ENCODE peak calls at places on chromosomes 11 and 22, in four cellular contexts. K, L, D and Q are unnamed samples. For H3K4me1, the result is how much of the 10 kb centered on the place peaks cover.

GRCh38 chr11:103863497-103863896 is 172.9 kb upstream of the DDI1 start:
- DNase-seq in K (no peak), L (no peak), D (no peak), Q (no peak)

GRCh38 chr11:61747389-61748285 is 4.8 kb upstream of the MYRF start:
- DNase-seq in L (no peak), K (peak), D (peak), Q (no peak)

GRCh38 chr11:69698362-69698761 is 5.5 kb downstream of the FGF19 start:
- DNase-seq in D (no peak), K (peak), L (no peak), Q (no peak)

GRCh38 chr11:70721006-70721405 is 322.7 kb downstream of the CTTN start:
- DNase-seq in D (no peak), K (no peak), L (no peak), Q (no peak)

GRCh38 chr11:36628765-36629199 is 30.7 kb upstream of the RAG2 start:
- DNase-seq in L (no peak), D (no peak), K (no peak), Q (no peak)

GRCh38 chr11:95565692-95566091 is 223.9 kb downstream of the FAM76B start:
- DNase-seq in K (no peak), L (no peak), D (no peak), Q (no peak)

GRCh38 chr11:47565340-47566165 is at the start of gene PTPMT1:
- DNase-seq in L (no peak), K (peak), D (peak), Q (peak)

GRCh38 chr11:72216638-72217037 is at the start of gene FOLR2:
- DNase-seq in D (no peak), L (no peak), K (no peak), Q (no peak)

GRCh38 chr11:45366196-45366595 is 80.1 kb upstream of the SYT13 start:
- DNase-seq in D (no peak), K (no peak), L (no peak), Q (no peak)

GRCh38 chr11:72391638-72392423 is 42.5 kb downstream of the CLPB start:
- DNase-seq in K (no peak), L (no peak), D (no peak), Q (no peak)

GRCh38 chr11:60098508-60098907 is 10.0 kb downstream of the MS4A2 start:
- DNase-seq in K (no peak), D (no peak), L (no peak), Q (no peak)

GRCh38 chr22:36221799-36222751 is 17.3 kb downstream of the APOL2 start:
- DNase-seq in K (no peak), D (peak), L (no peak), Q (peak)

GRCh38 chr11:35740061-35740824 is 77.7 kb downstream of the TRIM44 start:
- DNase-seq in L (no peak), K (no peak), D (no peak), Q (no peak)

GRCh38 chr11:119560961-119561360 is 138.0 kb upstream of the THY1 start:
- DNase-seq in D (no peak), K (peak), L (no peak), Q (no peak)

GRCh38 chr11:81342956-81343355 is 1390.7 kb downstream of the FAM181B start:
- DNase-seq in D (no peak), K (no peak), L (no peak), Q (no peak)

GRCh38 chr11:72718101-72718501 is 34.1 kb downstream of the ARAP1 start:
- DNase-seq in L (no peak), D (peak), K (no peak), Q (no peak)

GRCh38 chr11:134613646-134614045 is 201.6 kb upstream of the B3GAT1 start:
- DNase-seq in K (peak), L (no peak), D (no peak), Q (no peak)

GRCh38 chr11:3824714-3825472 is 15.9 kb downstream of the RHOG start:
- DNase-seq in D (peak), K (peak), L (no peak), Q (peak)

GRCh38 chr11:35822815-35823495 is 120.9 kb upstream of the LDLRAD3 start:
- DNase-seq in D (no peak), K (no peak), L (no peak), Q (no peak)

GRCh38 chr11:88402192-88402715 is 64.7 kb upstream of the CTSC start:
- DNase-seq in D (no peak), K (no peak), L (no peak), Q (no peak)

GRCh38 chr11:128759168-128759567 is 65.3 kb downstream of the FLI1 start:
- DNase-seq in L (no peak), K (no peak), D (no peak), Q (no peak)

GRCh38 chr11:35344990-35345655 is 74.2 kb downstream of the SLC1A2 start:
- DNase-seq in D (no peak), K (no peak), L (no peak), Q (no peak)

GRCh38 chr22:23053912-23054530 is 16.3 kb upstream of the GNAZ start:
- DNase-seq in L (no peak), D (peak), K (peak), Q (no peak)
- H3K4me1 ChIP-seq in L (under half), D (under half), K (under half), Q (under half)

GRCh38 chr11:75344186-75344585 is 7.3 kb downstream of the ARRB1 start:
- DNase-seq in K (no peak), D (no peak), L (no peak), Q (no peak)
- H3K27ac ChIP-seq in K (no peak), D (no peak), L (peak), Q (peak)

GRCh38 chr11:8870461-8871282 is 40.3 kb upstream of the AKIP1 start:
- DNase-seq in K (peak), L (no peak), D (peak), Q (no peak)
- H3K4me1 ChIP-seq in K (under half), L (under half), D (under half), Q (under half)

DNA sequence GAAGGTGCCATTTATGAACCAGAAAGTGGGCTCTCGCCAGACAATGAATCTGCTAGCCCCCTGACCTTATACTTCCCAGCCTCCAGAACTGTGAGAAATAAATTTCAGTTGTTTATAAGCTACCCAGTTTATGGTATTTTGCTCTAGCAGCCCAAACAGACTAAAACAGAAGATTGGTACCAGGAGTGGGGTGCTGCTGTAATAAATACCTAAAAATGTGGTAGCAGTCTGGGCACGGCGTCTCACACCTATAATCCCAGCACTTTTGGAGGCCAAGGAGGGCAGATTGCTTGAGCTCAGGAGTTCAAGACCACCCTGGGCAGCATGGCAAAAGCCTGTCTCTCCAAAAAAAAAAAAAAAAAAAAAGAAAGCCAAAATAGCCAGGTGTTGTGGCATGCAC is 21.3 kb downstream of the TECTA start:
- DNase-seq in L (no peak), K (no peak), D (no peak), Q (no peak)
- H3K27ac ChIP-seq in L (no peak), K (no peak), D (no peak), Q (no peak)

GRCh38 chr11:30479899-30480298 is 106.3 kb downstream of the MPPED2 start:
- DNase-seq in L (no peak), K (no peak), D (no peak), Q (no peak)

GRCh38 chr11:30478923-30479322 is 107.2 kb downstream of the MPPED2 start:
- DNase-seq in L (no peak), K (peak), D (peak), Q (no peak)

GRCh38 chr11:30485222-30485621 is 100.9 kb downstream of the MPPED2 start:
- DNase-seq in L (no peak), D (no peak), K (no peak), Q (no peak)

GRCh38 chr11:30481385-30481784 is 104.8 kb downstream of the MPPED2 start:
- DNase-seq in D (no peak), K (no peak), L (no peak), Q (no peak)

GRCh38 chr11:30481816-30482215 is 104.3 kb downstream of the MPPED2 start:
- DNase-seq in L (no peak), K (no peak), D (no peak), Q (no peak)
- H3K4me1 ChIP-seq in L (under half), K (under half), D (under half), Q (under half)

GRCh38 chr11:126817523-126818450 is 182.8 kb downstream of the KIRREL3 start:
- DNase-seq in L (no peak), D (no peak), K (no peak), Q (no peak)
- H3K27ac ChIP-seq in L (no peak), D (no peak), K (no peak), Q (no peak)

DNA sequence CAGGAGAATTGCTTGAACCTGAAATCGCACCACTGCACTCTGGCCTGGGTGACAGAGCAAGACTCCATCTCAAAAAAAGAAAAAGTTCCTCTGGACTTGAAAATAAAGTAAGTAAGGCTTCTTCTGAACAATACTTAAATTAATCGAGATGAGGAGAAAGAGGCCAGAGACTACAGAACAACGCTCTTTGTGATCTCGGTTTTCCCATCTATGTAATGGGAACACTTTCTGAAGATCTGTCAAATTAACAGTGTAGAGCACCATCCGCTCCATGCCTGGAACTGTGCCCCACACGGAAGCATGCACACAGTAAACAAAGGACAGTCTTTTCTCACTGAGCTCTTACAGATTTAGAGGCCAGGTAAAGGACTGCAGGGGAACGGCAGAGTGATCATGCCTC is 9.1 kb downstream of the AP1B1 start:
- DNase-seq in D (no peak), L (no peak), K (no peak), Q (no peak)
- H3K4me1 ChIP-seq in D (under half), L (under half), K (under half), Q (under half)